ENCODE peak calls at places on chromosomes 5 and 9, in eight cellular contexts. One of them, this sample, is unnamed.

GRCh38 chr9:92180669-92181181 is 65.5 kb upstream of the SPTLC1 start:
- DNase-seq in lower leg skin: no peak
- DNase-seq in vagina: no peak
- DNase-seq in endothelial cell of umbilical vein: no peak
- DNase-seq in uterus: no peak
- DNase-seq in cardiac muscle cell: no peak
- DNase-seq in A549: no peak
- DNase-seq in Calu3: no peak
- DNase-seq in this sample: peak

GRCh38 chr9:35258665-35259474 is 97.1 kb downstream of the UNC13B start:
- DNase-seq in lower leg skin: peak
- DNase-seq in vagina: no peak
- DNase-seq in endothelial cell of umbilical vein: peak
- DNase-seq in uterus: peak
- DNase-seq in cardiac muscle cell: peak
- DNase-seq in A549: peak
- DNase-seq in Calu3: peak
- DNase-seq in this sample: no peak

GRCh38 chr5:104223885-104224773 is 661.5 kb upstream of the NUDT12 start:
- DNase-seq in lower leg skin: no peak
- DNase-seq in vagina: no peak
- DNase-seq in endothelial cell of umbilical vein: no peak
- DNase-seq in uterus: no peak
- DNase-seq in cardiac muscle cell: no peak
- DNase-seq in A549: no peak
- DNase-seq in Calu3: no peak
- DNase-seq in this sample: no peak

GRCh38 chr5:132428811-132429440 is 59.4 kb downstream of the SLC22A5 start:
- DNase-seq in lower leg skin: no peak
- DNase-seq in vagina: no peak
- DNase-seq in endothelial cell of umbilical vein: no peak
- DNase-seq in uterus: no peak
- DNase-seq in cardiac muscle cell: no peak
- DNase-seq in A549: no peak
- DNase-seq in Calu3: no peak
- DNase-seq in this sample: no peak

GRCh38 chr5:175025046-175025445 is 300.7 kb downstream of the MSX2 start:
- DNase-seq in lower leg skin: no peak
- DNase-seq in vagina: no peak
- DNase-seq in endothelial cell of umbilical vein: no peak
- DNase-seq in uterus: no peak
- DNase-seq in cardiac muscle cell: no peak
- DNase-seq in A549: no peak
- DNase-seq in Calu3: no peak
- DNase-seq in this sample: no peak

GRCh38 chr5:54171645-54172384 is 138.6 kb downstream of the ARL15 start:
- DNase-seq in lower leg skin: no peak
- DNase-seq in vagina: no peak
- DNase-seq in endothelial cell of umbilical vein: peak
- DNase-seq in uterus: no peak
- DNase-seq in cardiac muscle cell: no peak
- DNase-seq in A549: no peak
- DNase-seq in Calu3: peak
- DNase-seq in this sample: no peak

GRCh38 chr5:18394154-18394804 is 760.0 kb downstream of the TAF11L14 start:
- DNase-seq in lower leg skin: peak
- DNase-seq in vagina: no peak
- DNase-seq in endothelial cell of umbilical vein: peak
- DNase-seq in uterus: no peak
- DNase-seq in cardiac muscle cell: peak
- DNase-seq in A549: peak
- DNase-seq in Calu3: peak
- DNase-seq in this sample: no peak

GRCh38 chr5:76855961-76856360 is 6.1 kb downstream of the S100Z start:
- DNase-seq in lower leg skin: no peak
- DNase-seq in vagina: no peak
- DNase-seq in endothelial cell of umbilical vein: peak
- DNase-seq in uterus: no peak
- DNase-seq in cardiac muscle cell: no peak
- DNase-seq in A549: no peak
- DNase-seq in Calu3: no peak
- DNase-seq in this sample: no peak

GRCh38 chr9:83707518-83707767 is 315 bp downstream of the UBQLN1 start:
- DNase-seq in lower leg skin: no peak
- DNase-seq in vagina: no peak
- DNase-seq in endothelial cell of umbilical vein: peak
- DNase-seq in uterus: no peak
- DNase-seq in cardiac muscle cell: no peak
- DNase-seq in A549: peak
- DNase-seq in Calu3: peak
- DNase-seq in this sample: peak

DNA sequence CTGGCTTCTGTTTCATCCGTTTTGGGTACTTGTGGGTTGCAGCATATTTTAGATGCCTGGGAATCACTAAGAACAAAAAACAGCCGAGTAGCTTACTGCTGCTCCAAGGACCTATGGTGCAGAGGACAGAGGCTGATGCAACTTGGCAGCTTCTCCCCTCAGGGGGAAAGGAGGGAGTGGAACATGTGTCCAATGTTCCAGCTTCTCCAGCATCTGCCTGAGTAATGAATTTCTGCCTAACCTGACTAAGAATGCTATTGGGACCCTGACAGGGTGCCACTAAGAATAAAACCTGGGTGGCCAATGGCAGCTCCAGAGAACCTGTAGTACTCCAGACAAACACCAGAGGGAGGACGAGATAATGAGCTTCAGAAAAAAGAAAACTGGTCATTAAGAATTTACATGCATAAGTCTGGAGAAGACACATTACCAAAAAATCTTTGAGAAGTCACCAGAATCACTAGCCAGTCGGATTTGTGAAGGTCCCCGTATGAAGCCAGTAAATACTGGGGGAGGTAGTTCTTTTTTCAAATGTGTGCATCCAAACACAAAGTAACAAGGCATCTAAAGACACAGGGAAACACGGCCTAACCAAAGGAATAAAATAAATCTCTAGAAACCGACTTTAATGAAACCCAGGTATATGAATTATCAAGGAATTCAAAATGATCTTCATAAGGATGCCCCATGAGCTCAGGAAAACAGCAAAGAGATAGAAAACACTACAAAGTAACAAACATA is 293.5 kb downstream of the HINT1 start:
- DNase-seq in lower leg skin: no peak
- DNase-seq in vagina: no peak
- DNase-seq in endothelial cell of umbilical vein: peak
- DNase-seq in uterus: no peak
- DNase-seq in cardiac muscle cell: peak
- DNase-seq in A549: peak
- DNase-seq in Calu3: peak
- DNase-seq in this sample: peak
- TF ChIP-seq CTCF in lower leg skin: no peak
- TF ChIP-seq CTCF in vagina: no peak
- TF ChIP-seq CTCF in endothelial cell of umbilical vein: peak
- TF ChIP-seq CTCF in uterus: no peak
- TF ChIP-seq CTCF in cardiac muscle cell: peak
- TF ChIP-seq CTCF in A549: peak
- TF ChIP-seq CTCF in Calu3: peak
- TF ChIP-seq CTCF in this sample: peak

GRCh38 chr5:61657010-61657409 is 325.0 kb downstream of the ZSWIM6 start:
- DNase-seq in lower leg skin: no peak
- DNase-seq in vagina: no peak
- DNase-seq in endothelial cell of umbilical vein: no peak
- DNase-seq in uterus: no peak
- DNase-seq in cardiac muscle cell: no peak
- DNase-seq in A549: no peak
- DNase-seq in Calu3: no peak
- DNase-seq in this sample: no peak

GRCh38 chr5:61652916-61653315 is 320.9 kb downstream of the ZSWIM6 start:
- DNase-seq in lower leg skin: no peak
- DNase-seq in vagina: no peak
- DNase-seq in endothelial cell of umbilical vein: no peak
- DNase-seq in uterus: no peak
- DNase-seq in cardiac muscle cell: no peak
- DNase-seq in A549: no peak
- DNase-seq in Calu3: no peak
- DNase-seq in this sample: no peak

GRCh38 chr5:61649971-61650370 is 317.9 kb downstream of the ZSWIM6 start:
- DNase-seq in lower leg skin: no peak
- DNase-seq in vagina: no peak
- DNase-seq in endothelial cell of umbilical vein: no peak
- DNase-seq in uterus: no peak
- DNase-seq in cardiac muscle cell: no peak
- DNase-seq in A549: no peak
- DNase-seq in Calu3: no peak
- DNase-seq in this sample: no peak

GRCh38 chr5:61651202-61651601 is 319.1 kb downstream of the ZSWIM6 start:
- DNase-seq in lower leg skin: no peak
- DNase-seq in vagina: no peak
- DNase-seq in endothelial cell of umbilical vein: no peak
- DNase-seq in uterus: no peak
- DNase-seq in cardiac muscle cell: no peak
- DNase-seq in A549: no peak
- DNase-seq in Calu3: no peak
- DNase-seq in this sample: no peak

GRCh38 chr5:61653802-61654580 is 321.9 kb downstream of the ZSWIM6 start:
- DNase-seq in lower leg skin: no peak
- DNase-seq in vagina: no peak
- DNase-seq in endothelial cell of umbilical vein: no peak
- DNase-seq in uterus: no peak
- DNase-seq in cardiac muscle cell: no peak
- DNase-seq in A549: no peak
- DNase-seq in Calu3: no peak
- DNase-seq in this sample: no peak
- TF ChIP-seq CTCF in lower leg skin: no peak
- TF ChIP-seq CTCF in vagina: no peak
- TF ChIP-seq CTCF in endothelial cell of umbilical vein: no peak
- TF ChIP-seq CTCF in uterus: no peak
- TF ChIP-seq CTCF in cardiac muscle cell: no peak
- TF ChIP-seq CTCF in A549: no peak
- TF ChIP-seq CTCF in Calu3: no peak
- TF ChIP-seq CTCF in this sample: no peak

DNA sequence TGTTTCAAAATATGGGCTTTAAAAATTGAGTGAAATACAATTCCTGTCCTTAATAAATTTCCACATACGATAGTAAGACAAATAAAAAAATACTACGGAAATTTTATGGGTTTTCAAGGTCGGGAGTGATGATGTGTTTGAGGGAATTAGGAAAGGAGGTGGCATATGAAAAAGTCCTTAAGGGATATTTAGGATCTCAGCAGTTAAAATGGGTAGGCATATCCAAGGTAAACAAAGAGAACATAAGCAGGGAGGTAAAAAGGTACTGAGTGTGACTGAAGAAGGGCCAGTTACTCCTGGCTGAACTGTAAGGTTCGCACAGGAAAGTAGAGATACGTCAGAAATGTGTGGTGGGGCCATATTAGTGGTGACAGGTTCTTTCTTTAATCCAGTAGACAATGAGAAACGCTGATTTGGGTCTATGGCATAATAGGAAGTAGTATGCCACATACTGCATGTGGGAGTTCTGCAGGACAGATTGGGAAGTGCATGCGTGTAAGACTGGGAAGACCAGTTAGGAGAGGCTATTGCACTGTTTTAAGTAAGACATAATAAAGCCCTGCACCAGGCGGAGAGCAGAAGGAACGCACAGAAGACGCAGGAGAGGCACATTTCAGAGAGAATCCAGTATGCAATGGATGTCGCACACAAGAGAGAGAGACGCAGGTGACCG is 932 bp upstream of the HMGCR start:
- DNase-seq in lower leg skin: no peak
- DNase-seq in vagina: no peak
- DNase-seq in endothelial cell of umbilical vein: peak
- DNase-seq in uterus: no peak
- DNase-seq in cardiac muscle cell: peak
- DNase-seq in A549: peak
- DNase-seq in Calu3: peak
- DNase-seq in this sample: no peak
- TF ChIP-seq CTCF in lower leg skin: no peak
- TF ChIP-seq CTCF in vagina: no peak
- TF ChIP-seq CTCF in endothelial cell of umbilical vein: peak
- TF ChIP-seq CTCF in uterus: no peak
- TF ChIP-seq CTCF in cardiac muscle cell: peak
- TF ChIP-seq CTCF in A549: no peak
- TF ChIP-seq CTCF in Calu3: peak
- TF ChIP-seq CTCF in this sample: peak

GRCh38 chr9:124292696-124293593 is 35.2 kb downstream of the NEK6 start:
- DNase-seq in lower leg skin: no peak
- DNase-seq in vagina: no peak
- DNase-seq in endothelial cell of umbilical vein: no peak
- DNase-seq in uterus: no peak
- DNase-seq in cardiac muscle cell: no peak
- DNase-seq in A549: no peak
- DNase-seq in Calu3: no peak
- DNase-seq in this sample: no peak

GRCh38 chr9:124291801-124292396 is 34.1 kb downstream of the NEK6 start:
- DNase-seq in lower leg skin: no peak
- DNase-seq in vagina: no peak
- DNase-seq in endothelial cell of umbilical vein: no peak
- DNase-seq in uterus: no peak
- DNase-seq in cardiac muscle cell: peak
- DNase-seq in A549: no peak
- DNase-seq in Calu3: no peak
- DNase-seq in this sample: no peak

GRCh38 chr9:124295097-124295794 is 37.5 kb downstream of the NEK6 start:
- DNase-seq in lower leg skin: no peak
- DNase-seq in vagina: no peak
- DNase-seq in endothelial cell of umbilical vein: no peak
- DNase-seq in uterus: peak
- DNase-seq in cardiac muscle cell: peak
- DNase-seq in A549: no peak
- DNase-seq in Calu3: no peak
- DNase-seq in this sample: no peak

GRCh38 chr9:124296094-124296493 is 38.3 kb downstream of the NEK6 start:
- DNase-seq in lower leg skin: no peak
- DNase-seq in vagina: no peak
- DNase-seq in endothelial cell of umbilical vein: no peak
- DNase-seq in uterus: no peak
- DNase-seq in cardiac muscle cell: no peak
- DNase-seq in A549: no peak
- DNase-seq in Calu3: no peak
- DNase-seq in this sample: no peak

DNA sequence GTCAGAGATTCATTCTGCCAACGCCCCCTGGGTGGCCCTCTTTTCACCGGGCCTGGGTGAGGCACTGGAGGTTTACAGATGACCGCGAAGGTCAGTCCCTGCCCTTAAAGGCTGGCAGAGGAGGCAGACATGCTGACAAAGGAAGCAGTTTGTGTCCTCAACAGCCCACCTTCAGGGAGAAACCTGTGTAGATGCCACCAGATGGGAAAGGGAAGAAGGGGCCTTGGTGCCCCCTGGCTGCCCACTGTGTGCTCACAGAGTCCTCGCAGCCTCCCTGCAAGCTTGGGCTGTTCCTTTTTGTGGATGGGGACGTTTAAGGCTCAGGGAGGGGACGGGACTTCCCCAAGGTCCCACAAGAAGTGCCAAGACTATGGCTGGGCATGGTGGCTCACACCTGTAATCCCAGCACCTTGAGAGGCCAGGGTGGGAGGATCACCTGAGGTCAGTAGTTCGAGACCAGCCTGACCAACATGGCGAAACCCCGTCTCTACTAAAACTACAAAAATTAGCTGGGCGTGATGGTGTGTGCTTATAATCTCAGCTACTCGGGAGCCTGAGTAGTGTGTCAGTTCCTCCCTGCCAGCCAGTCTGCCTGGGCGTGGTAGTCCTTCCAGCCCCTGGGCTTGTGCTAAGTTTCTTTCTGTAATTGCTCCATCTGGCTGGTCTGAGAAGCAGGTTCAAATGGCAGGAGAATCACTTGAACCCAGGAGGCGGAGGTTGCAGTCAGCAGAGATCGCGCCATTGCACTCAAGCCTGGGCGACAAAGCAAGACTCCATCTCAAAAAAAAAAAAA is 36.2 kb downstream of the NEK6 start:
- DNase-seq in lower leg skin: no peak
- DNase-seq in vagina: no peak
- DNase-seq in endothelial cell of umbilical vein: no peak
- DNase-seq in uterus: no peak
- DNase-seq in cardiac muscle cell: no peak
- DNase-seq in A549: no peak
- DNase-seq in Calu3: no peak
- DNase-seq in this sample: no peak
- TF ChIP-seq CTCF in lower leg skin: no peak
- TF ChIP-seq CTCF in vagina: no peak
- TF ChIP-seq CTCF in endothelial cell of umbilical vein: no peak
- TF ChIP-seq CTCF in uterus: no peak
- TF ChIP-seq CTCF in cardiac muscle cell: no peak
- TF ChIP-seq CTCF in A549: no peak
- TF ChIP-seq CTCF in Calu3: no peak
- TF ChIP-seq CTCF in this sample: peak